ENCODE peak calls at places on chromosomes 7 and 10, in six cellular contexts. P, R, A, K, X and T are unnamed samples.

GRCh38 chr7:158957921-158958471 is 101.6 kb downstream of the DYNC2I1 start:
- DNase-seq in K (no peak), X (no peak), R (no peak), A (no peak), P (no peak), T (peak; percentile 82)

GRCh38 chr10:92678196-92678595 is 11.6 kb upstream of the HHEX start:
- DNase-seq in R (no peak), X (no peak), P (no peak), K (no peak), A (no peak), T (no peak)

GRCh38 chr7:13990319-13990983 is 985 bp upstream of the ETV1 start:
- DNase-seq in A (no peak), P (no peak), R (peak; percentile 43), X (peak; percentile 82), K (no peak), T (peak; percentile 81)

GRCh38 chr10:28743576-28743975 is 66.3 kb downstream of the BAMBI start:
- DNase-seq in R (no peak), X (no peak), K (no peak), A (no peak), P (no peak), T (no peak)

GRCh38 chr10:69803809-69804208 is 2.1 kb downstream of the COL13A1 start:
- DNase-seq in K (no peak), R (no peak), A (no peak), P (no peak), X (peak; percentile 61), T (no peak)

GRCh38 chr10:124624006-124624405 is 120.2 kb downstream of the FAM53B start:
- DNase-seq in A (no peak), K (no peak), X (no peak), R (no peak), P (no peak), T (no peak)

GRCh38 chr10:63720689-63721088 is 199.5 kb downstream of the REEP3 start:
- DNase-seq in X (no peak), P (no peak), K (no peak), R (no peak), A (no peak), T (no peak)

GRCh38 chr10:117226813-117227451 is 14.0 kb upstream of the SLC18A2 start:
- DNase-seq in P (no peak), R (peak; percentile 41), X (peak; percentile 21), K (no peak), A (no peak), T (no peak)

GRCh38 chr7:1985071-1985470 is 247.7 kb downstream of the MAD1L1 start:
- DNase-seq in P (no peak), A (no peak), X (no peak), R (no peak), K (no peak), T (no peak)

GRCh38 chr10:61588770-61589211 is 73.9 kb upstream of the CABCOCO1 start:
- DNase-seq in R (peak; percentile 50), K (no peak), X (no peak), A (no peak), P (no peak), T (no peak)

GRCh38 chr10:100999742-101000601 is at the start of gene LZTS2:
- DNase-seq in X (no peak), R (peak; percentile 41), P (no peak), K (no peak), A (peak; percentile 76), T (no peak)

GRCh38 chr7:103989200-103989784 is at the start of gene RELN:
- DNase-seq in X (peak; percentile 48), K (no peak), A (no peak), R (peak; percentile 39), P (no peak), T (no peak)

GRCh38 chr10:14822879-14823755 is 14.7 kb downstream of the CDNF start:
- DNase-seq in X (peak; percentile 78), P (no peak), A (peak; percentile 52), K (no peak), R (peak; percentile 64), T (peak; percentile 62)

GRCh38 chr7:139769066-139769465 is 8.7 kb downstream of the HIPK2 start:
- DNase-seq in P (no peak), K (no peak), R (no peak), X (no peak), A (no peak), T (no peak)

GRCh38 chr7:92306153-92306552 is 60.4 kb downstream of the ANKIB1 start:
- DNase-seq in A (no peak), K (no peak), R (peak; percentile 4), P (no peak), X (no peak), T (no peak)

GRCh38 chr7:68186072-68186471 is 1189.4 kb downstream of the TYW1 start:
- DNase-seq in X (no peak), R (no peak), K (no peak), P (no peak), A (no peak), T (no peak)

GRCh38 chr7:93958216-93958615 is 36.7 kb downstream of the GNG11 start:
- DNase-seq in A (no peak), P (no peak), R (peak; percentile 21), X (no peak), K (no peak), T (no peak)

GRCh38 chr10:48551796-48552591 is 52.9 kb downstream of the ARHGAP22 start:
- DNase-seq in P (no peak), R (peak; percentile 69), K (no peak), A (peak; percentile 69), X (peak; percentile 63), T (peak; percentile 47)

GRCh38 chr7:22563621-22564241 is 63.7 kb upstream of the STEAP1B start:
- DNase-seq in K (no peak), R (peak; percentile 66), X (no peak), A (no peak), P (no peak), T (no peak)

GRCh38 chr10:123576706-123577105 is 89.4 kb upstream of the GPR26 start:
- DNase-seq in P (no peak), X (no peak), R (no peak), K (no peak), A (no peak), T (no peak)

GRCh38 chr7:18503068-18503859 is 7.7 kb downstream of the HDAC9 start:
- DNase-seq in A (no peak), K (no peak), X (no peak), R (no peak), P (no peak), T (no peak)

GRCh38 chr7:40542982-40543741 is 408.4 kb downstream of the SUGCT start:
- DNase-seq in P (no peak), A (no peak), R (peak; percentile 42), K (no peak), X (no peak), T (no peak)

GRCh38 chr10:106107711-106108110 is 1056.8 kb downstream of the SORCS1 start:
- DNase-seq in R (peak; percentile 3), A (no peak), K (no peak), X (no peak), P (no peak), T (no peak)

GRCh38 chr10:70935125-70935625 is 46.8 kb upstream of the PCBD1 start:
- DNase-seq in P (no peak), X (peak; percentile 51), A (no peak), K (no peak), R (no peak), T (no peak)

GRCh38 chr7:88309845-88310244 is 3.2 kb upstream of the STEAP4 start:
- DNase-seq in A (no peak), K (no peak), R (no peak), P (no peak), X (no peak), T (no peak)

GRCh38 chr7:50807026-50807730 is 24.5 kb upstream of the GRB10 start:
- DNase-seq in K (no peak), A (no peak), X (no peak), R (peak; percentile 55), P (no peak), T (no peak)

GRCh38 chr7:74272305-74273038 is 16.7 kb upstream of the CLIP2 start:
- DNase-seq in X (no peak), A (no peak), K (no peak), P (no peak), R (peak; percentile 99), T (peak; percentile 49)

GRCh38 chr10:1132584-1132983 is 76.4 kb downstream of the WDR37 start:
- DNase-seq in P (no peak), A (no peak), R (no peak), X (no peak), K (no peak), T (no peak)

GRCh38 chr7:81158189-81158588 is 239.3 kb upstream of the SEMA3C start:
- DNase-seq in K (no peak), X (no peak), A (no peak), R (no peak), P (no peak), T (no peak)

GRCh38 chr10:88064608-88065383 is 201.4 kb downstream of the PTEN start:
- DNase-seq in X (no peak), R (peak; percentile 56), P (no peak), A (no peak), K (no peak), T (peak; percentile 63)

GRCh38 chr7:23966941-23967340 is 256.9 kb downstream of the STK31 start:
- DNase-seq in X (no peak), K (no peak), A (no peak), P (no peak), R (peak; percentile 70), T (no peak)

GRCh38 chr7:74477188-74477587 is 23.5 kb downstream of the GTF2IRD1 start:
- DNase-seq in P (no peak), A (no peak), X (no peak), K (no peak), R (no peak), T (peak; percentile 89)

GRCh38 chr7:15839415-15840100 is 153.1 kb upstream of the MEOX2 start:
- DNase-seq in X (peak; percentile 20), K (no peak), R (peak; percentile 43), A (no peak), P (no peak), T (no peak)

GRCh38 chr10:91974960-91975359 is 51.4 kb downstream of the BTAF1 start:
- DNase-seq in R (peak; percentile 73), P (no peak), X (no peak), A (no peak), K (peak; percentile 13), T (no peak)